ENCODE peak calls at places on chromosomes 7 and 10, in seven cellular contexts. G is GM12878, V is K562, D is upper lobe of left lung, A is ovary, P is HepG2, Q is sigmoid colon. E is an unnamed sample. For H3K36me3, the result is how much of the 10 kb centered on the place peaks cover.

GRCh38 chr7:12831024-12831423 is 143.6 kb downstream of the ARL4A start:
- DNase-seq in Q (no peak), D (no peak), P (no peak), V (no peak), G (no peak), A (no peak), E (no peak)

GRCh38 chr7:25014735-25015134 is 34.8 kb upstream of the OSBPL3 start:
- DNase-seq in P (no peak), G (no peak), D (no peak), Q (no peak), A (no peak), V (no peak), E (no peak)

GRCh38 chr7:156191090-156191489 is 378.8 kb upstream of the SHH start:
- DNase-seq in D (no peak), Q (no peak), V (no peak), P (no peak), A (no peak), G (no peak), E (no peak)

GRCh38 chr10:34249634-34250033 is 565.5 kb downstream of the PARD3 start:
- DNase-seq in A (no peak), D (no peak), P (peak), Q (no peak), V (no peak), G (no peak), E (no peak)

GRCh38 chr7:94509264-94509878 is at the start of gene CASD1:
- DNase-seq in P (peak), A (peak), V (no peak), Q (peak), G (no peak), D (peak), E (peak)

GRCh38 chr10:119029613-119030420 is at the start of gene NANOS1:
- DNase-seq in V (peak), Q (no peak), P (no peak), G (no peak), A (peak), D (peak), E (no peak)

GRCh38 chr10:110612073-110612472 is 32.1 kb upstream of the RBM20 start:
- DNase-seq in Q (no peak), D (no peak), G (peak), A (no peak), P (no peak), V (no peak), E (no peak)

GRCh38 chr7:44673771-44674170 is 67.3 kb downstream of the OGDH start:
- DNase-seq in V (no peak), Q (no peak), P (no peak), G (no peak), A (no peak), D (no peak), E (no peak)

GRCh38 chr10:94412439-94412838 is 10.1 kb downstream of the TBC1D12 start:
- DNase-seq in G (no peak), P (no peak), Q (no peak), D (no peak), A (no peak), V (no peak), E (no peak)

GRCh38 chr7:99514050-99514449 is 9.6 kb downstream of the ZKSCAN5 start:
- DNase-seq in Q (no peak), A (no peak), D (no peak), V (no peak), P (no peak), G (no peak), E (no peak)

GRCh38 chr7:19674266-19674960 is 34.4 kb downstream of the POLR1F start:
- DNase-seq in V (no peak), D (no peak), Q (no peak), P (no peak), G (no peak), A (no peak), E (no peak)

GRCh38 chr7:118094044-118094443 is 89.9 kb upstream of the LSM8 start:
- DNase-seq in G (no peak), V (no peak), D (no peak), A (no peak), P (no peak), Q (no peak), E (no peak)

GRCh38 chr7:46672861-46673260 is 751.8 kb upstream of the IGFBP3 start:
- DNase-seq in D (no peak), A (no peak), G (no peak), P (no peak), V (no peak), Q (no peak), E (no peak)

GRCh38 chr7:106041140-106041717 is 70.9 kb downstream of the SYPL1 start:
- DNase-seq in Q (peak), A (no peak), P (peak), D (no peak), G (no peak), V (peak), E (no peak)

GRCh38 chr7:98930921-98931320 is 52.6 kb downstream of the TRRAP start:
- DNase-seq in A (no peak), G (peak), Q (no peak), V (no peak), D (no peak), P (no peak), E (no peak)

GRCh38 chr7:29328811-29329210 is 134.2 kb downstream of the CHN2 start:
- DNase-seq in D (no peak), V (no peak), P (no peak), A (no peak), G (no peak), Q (no peak), E (no peak)

GRCh38 chr10:122492955-122493597 is 31.7 kb downstream of the HTRA1 start:
- DNase-seq in Q (peak), A (no peak), P (no peak), V (no peak), G (no peak), D (no peak), E (no peak)

GRCh38 chr7:6433814-6434630 is 13.7 kb downstream of the DAGLB start:
- DNase-seq in P (no peak), V (no peak), G (no peak), A (no peak), D (no peak), Q (no peak), E (no peak)

GRCh38 chr7:137462074-137462715 is 118.7 kb upstream of the PTN start:
- DNase-seq in P (no peak), D (no peak), G (no peak), Q (no peak), A (no peak), V (no peak), E (no peak)

GRCh38 chr10:112151640-112152039 is 31.9 kb downstream of the GPAM start:
- DNase-seq in P (no peak), D (no peak), V (no peak), G (no peak), A (no peak), Q (no peak), E (no peak)
- H3K36me3 ChIP-seq in P (under half), D (half or more), V (under half), G (under half), A (under half), Q (under half), E (under half)

DNA sequence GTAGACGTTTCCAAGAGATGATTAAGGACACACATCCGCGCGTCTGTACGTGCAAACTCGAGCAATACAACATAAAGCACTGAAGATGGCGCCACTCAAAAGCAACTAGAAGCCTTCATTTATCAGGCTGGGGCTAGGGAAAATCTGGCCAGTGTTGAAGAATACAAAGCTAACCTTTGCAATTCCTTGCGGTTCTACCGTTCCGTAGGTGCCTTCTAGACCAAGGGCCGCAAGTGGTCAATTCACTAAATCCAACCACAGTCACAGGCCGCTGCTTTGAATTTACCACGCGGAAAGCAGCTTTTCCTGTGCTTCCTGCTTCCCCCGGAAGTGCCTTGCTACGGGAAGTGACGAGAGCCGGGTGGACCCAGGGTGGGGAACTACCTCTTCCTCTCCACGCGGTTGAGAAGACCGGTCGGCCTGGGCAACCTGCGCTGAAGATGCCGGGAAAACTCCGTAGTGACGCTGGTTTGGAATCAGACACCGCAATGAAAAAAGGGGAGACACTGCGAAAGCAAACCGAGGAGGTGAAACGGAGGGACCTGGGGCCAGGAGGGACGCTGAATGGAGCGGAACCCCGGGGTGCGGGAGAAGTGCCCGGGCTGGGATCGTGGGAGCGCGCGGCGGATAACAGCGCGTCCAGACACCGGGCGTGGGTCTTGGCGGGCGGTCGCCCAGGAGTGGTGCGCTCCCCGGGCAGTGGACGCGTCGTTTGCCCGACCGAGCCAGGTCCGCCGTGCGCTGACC is at the start of gene DDX21:
- DNase-seq in Q (peak), D (no peak), G (peak), A (peak), V (peak), P (peak), E (peak)
- TF ChIP-seq EP300 in Q (no peak), D (no peak), G (no peak), A (no peak), V (no peak), P (no peak), E (peak)

DNA sequence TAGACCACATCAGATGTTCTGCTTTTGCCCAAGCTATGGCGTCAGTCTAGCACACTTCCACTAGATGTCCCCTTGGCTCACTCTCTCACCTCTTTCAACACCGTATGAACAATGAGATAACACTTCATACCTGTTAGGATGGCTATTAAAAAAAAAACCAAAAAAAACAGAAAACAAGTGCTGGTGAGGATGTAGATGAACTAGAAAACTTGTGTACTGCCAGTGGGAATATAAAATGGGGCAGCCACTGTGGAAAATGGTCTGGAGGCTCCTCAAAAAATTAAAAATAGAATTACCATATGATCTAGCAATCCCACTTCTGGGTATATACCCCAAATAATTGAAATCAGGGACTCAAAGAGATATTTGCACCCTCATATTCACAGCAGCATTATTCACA is 132.2 kb downstream of the ARHGAP22 start:
- DNase-seq in P (no peak), A (no peak), D (no peak), V (no peak), G (no peak), Q (no peak), E (no peak)
- TF ChIP-seq CTCF in P (no peak), A (no peak), D (no peak), V (no peak), G (no peak), Q (no peak), E (no peak)

DNA sequence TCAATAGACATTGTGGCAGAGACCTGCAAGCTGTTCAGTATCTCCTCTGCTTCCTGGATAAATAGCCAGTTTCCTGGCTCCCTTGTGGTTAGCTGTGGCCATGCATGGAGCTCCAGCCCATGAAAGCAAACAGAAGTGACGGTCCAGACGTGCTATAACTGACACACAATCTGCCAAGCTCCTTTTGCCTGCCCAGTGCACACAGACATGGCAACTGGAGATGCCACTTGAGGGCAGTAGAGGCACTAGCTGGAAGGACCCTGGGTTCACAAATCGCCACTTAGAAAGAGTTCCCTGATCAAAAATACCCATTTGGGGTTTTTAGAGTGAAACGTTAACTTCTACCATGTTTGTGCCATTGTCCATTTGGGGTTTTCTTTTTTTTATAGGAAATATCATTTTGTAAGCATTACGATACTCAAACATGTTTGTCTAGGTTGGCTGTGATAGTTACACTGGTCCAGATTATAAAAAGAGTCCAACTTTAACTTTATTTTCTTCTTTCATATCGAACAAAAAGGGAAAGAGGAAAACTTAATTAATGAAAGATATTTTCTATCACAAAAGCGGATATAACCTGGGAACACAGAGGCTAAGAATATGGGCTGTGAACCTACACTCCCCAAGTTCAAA is 31.3 kb downstream of the KIN start:
- DNase-seq in P (peak), G (no peak), Q (no peak), A (no peak), D (no peak), V (no peak), E (no peak)
- H3K36me3 ChIP-seq in P (under half), G (under half), Q (under half), A (under half), D (half or more), V (half or more), E (under half)

GRCh38 chr7:674454-675410 is 51.8 kb upstream of the DNAAF5 start:
- DNase-seq in P (no peak), Q (peak), A (peak), V (no peak), D (no peak), G (no peak), E (no peak)
- TF ChIP-seq EP300 in P (no peak), Q (peak), A (no peak), V (no peak), D (no peak), G (no peak), E (peak)